ENCODE peak calls at places on chromosomes 16 and 17, in nine cellular contexts. W, A, B, V, R, F, X, D and G are unnamed samples.

GRCh38 chr16:66267287-66268137 is 99.0 kb upstream of the CDH5 start:
- DNase-seq in W (no peak), X (no peak), F (no peak), A (no peak), R (no peak), B (no peak), V (peak; percentile 75), D (no peak), G (peak; percentile 15)

GRCh38 chr17:32777436-32777835 is 99.5 kb downstream of the MYO1D start:
- DNase-seq in D (peak; percentile 27), F (no peak), R (no peak), W (no peak), X (no peak), B (no peak), V (no peak), A (no peak), G (no peak)

GRCh38 chr17:82247856-82248671 is 19.2 kb downstream of the SLC16A3 start:
- DNase-seq in V (no peak), B (no peak), A (no peak), D (no peak), W (no peak), X (no peak), F (no peak), R (no peak), G (no peak)

GRCh38 chr16:72814226-72814625 is 233.7 kb downstream of the ZFHX3 start:
- DNase-seq in D (no peak), X (no peak), V (no peak), F (no peak), W (no peak), B (no peak), R (no peak), A (no peak), G (no peak)

GRCh38 chr16:4433228-4433627 is 7.6 kb downstream of the DNAJA3 start:
- DNase-seq in X (peak; percentile 46), F (no peak), W (no peak), B (no peak), A (no peak), R (no peak), D (no peak), V (no peak), G (no peak)

GRCh38 chr16:88561485-88562369 is 8.5 kb upstream of the ZC3H18 start:
- DNase-seq in D (no peak), F (no peak), X (peak; percentile 74), B (peak; percentile 37), R (peak; percentile 74), W (peak; percentile 36), V (no peak), A (peak; percentile 52), G (peak; percentile 25)

GRCh38 chr17:72185571-72185970 is 64.8 kb downstream of the SOX9 start:
- DNase-seq in B (no peak), W (no peak), V (no peak), A (no peak), D (no peak), X (no peak), F (no peak), R (no peak), G (no peak)

GRCh38 chr16:75263963-75264445 is 12.6 kb upstream of the BCAR1 start:
- DNase-seq in X (no peak), W (no peak), F (no peak), B (peak; percentile 28), A (no peak), R (no peak), V (peak; percentile 77), D (no peak), G (no peak)

GRCh38 chr17:43721537-43722268 is 36.9 kb downstream of the SOST start:
- DNase-seq in F (no peak), A (no peak), D (no peak), V (no peak), W (no peak), R (no peak), B (no peak), X (peak; percentile 29), G (no peak)

GRCh38 chr17:39699818-39700147 is at the start of gene ERBB2:
- DNase-seq in B (peak; percentile 88), D (no peak), F (no peak), X (no peak), V (no peak), W (peak; percentile 57), A (peak; percentile 80), R (peak; percentile 67), G (peak; percentile 89)

GRCh38 chr16:89167425-89167941 is 4.1 kb upstream of the CDH15 start:
- DNase-seq in V (no peak), F (peak; percentile 28), D (no peak), A (peak; percentile 90), B (peak; percentile 91), X (peak; percentile 90), R (peak; percentile 99), W (peak; percentile 73), G (peak; percentile 64)

GRCh38 chr16:58684354-58685083 is at the start of gene SLC38A7:
- DNase-seq in R (peak; percentile 89), V (peak; percentile 91), A (peak; percentile 87), F (no peak), W (peak; percentile 50), D (peak; percentile 39), B (peak; percentile 90), X (peak; percentile 89), G (peak; percentile 78)
- TF ChIP-seq POLR2AphosphoS5 in R (peak; percentile 82), V (no peak), A (peak; percentile 45), F (peak; percentile 40), W (peak; percentile 35), D (no peak), B (peak; percentile 21), X (peak; percentile 36), G (peak; percentile 41)

GRCh38 chr17:48834973-48835372 is 4.1 kb downstream of the CALCOCO2 start:
- DNase-seq in D (no peak), F (no peak), V (no peak), W (no peak), R (no peak), B (no peak), A (no peak), X (no peak), G (no peak)

GRCh38 chr17:48840441-48840840 is 9.6 kb downstream of the CALCOCO2 start:
- DNase-seq in X (no peak), F (no peak), W (no peak), D (no peak), V (no peak), A (no peak), R (no peak), B (no peak), G (no peak)

GRCh38 chr17:48831549-48831883 is 681 bp downstream of the CALCOCO2 start:
- DNase-seq in W (no peak), B (no peak), R (no peak), V (no peak), F (no peak), A (no peak), D (no peak), X (no peak), G (no peak)

GRCh38 chr17:48832491-48832890 is 1.7 kb downstream of the CALCOCO2 start:
- DNase-seq in B (no peak), R (no peak), V (no peak), X (no peak), D (no peak), W (no peak), F (no peak), A (no peak), G (no peak)

GRCh38 chr17:48835971-48836370 is 5.1 kb downstream of the CALCOCO2 start:
- DNase-seq in B (no peak), A (peak; percentile 49), R (no peak), X (no peak), V (no peak), F (no peak), D (no peak), W (no peak), G (no peak)
- H3K4me3 ChIP-seq in B (no peak overlapping the region), A (no peak overlapping the region), R (no peak overlapping the region), X (no peak overlapping the region), V (no peak overlapping the region), F (peak overlapping the region; percentile 46), D (no peak overlapping the region), W (no peak overlapping the region), G (no peak overlapping the region)

GRCh38 chr17:78143214-78144145 is 2.7 kb upstream of the C17orf99 start:
- DNase-seq in X (no peak), A (no peak), D (no peak), F (no peak), W (no peak), R (no peak), B (no peak), V (no peak), G (no peak)

GRCh38 chr17:78144736-78145641 is 1.2 kb upstream of the C17orf99 start:
- DNase-seq in B (peak; percentile 54), V (no peak), F (no peak), W (no peak), R (no peak), D (no peak), X (no peak), A (peak; percentile 93), G (peak; percentile 61)

GRCh38 chr17:78146471-78146869 is 285 bp downstream of the C17orf99 start:
- DNase-seq in R (no peak), F (no peak), D (no peak), A (no peak), W (no peak), X (no peak), B (peak; percentile 12), V (no peak), G (no peak)

GRCh38 chr17:78142113-78142861 is 3.9 kb upstream of the C17orf99 start:
- DNase-seq in X (peak; percentile 49), V (no peak), D (no peak), R (no peak), B (peak; percentile 78), W (peak; percentile 97), F (no peak), A (peak; percentile 79), G (peak; percentile 83)

DNA sequence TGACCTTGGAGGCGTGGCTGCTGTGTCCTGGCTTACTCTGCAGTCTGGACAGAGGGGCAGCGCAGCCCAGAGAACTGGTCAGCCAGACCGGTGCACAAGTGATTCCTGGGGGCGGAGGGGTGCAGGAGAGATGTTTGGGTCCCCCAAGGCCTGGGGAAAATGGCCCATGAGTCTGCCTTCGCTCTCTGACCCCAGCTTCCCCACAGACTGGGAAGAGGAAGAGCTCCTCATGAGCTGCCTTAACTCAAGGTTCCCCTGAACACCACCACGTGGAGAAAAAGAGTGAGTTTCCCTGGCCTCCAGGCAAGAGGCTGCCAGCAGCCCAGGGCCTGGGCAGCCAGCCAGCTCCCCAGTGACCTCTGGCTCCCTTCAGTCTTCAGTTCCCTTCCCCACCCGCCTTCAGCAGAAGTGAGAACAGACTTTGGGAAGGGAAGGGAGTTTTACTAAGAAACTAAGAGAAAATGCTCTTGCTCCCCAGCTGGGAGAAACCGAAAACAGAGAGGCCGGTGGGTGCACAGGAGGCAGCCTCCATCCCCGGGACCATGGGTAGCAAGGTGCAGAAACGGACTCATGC is 2.0 kb upstream of the C17orf99 start:
- DNase-seq in A (peak; percentile 90), W (no peak), F (no peak), X (peak; percentile 92), R (no peak), V (no peak), B (peak; percentile 87), D (no peak), G (no peak)
- H3K4me1 ChIP-seq in A (peaks cover 83% of the 10 kb centered on the region), W (peaks cover 46% of the 10 kb centered on the region), F (peaks cover 76% of the 10 kb centered on the region), X (peaks cover 61% of the 10 kb centered on the region), R (no peaks in the 10 kb centered on the region), V (peaks cover 66% of the 10 kb centered on the region), B (peaks cover 85% of the 10 kb centered on the region), D (peaks cover 39% of the 10 kb centered on the region), G (peaks cover 4% of the 10 kb centered on the region)

DNA sequence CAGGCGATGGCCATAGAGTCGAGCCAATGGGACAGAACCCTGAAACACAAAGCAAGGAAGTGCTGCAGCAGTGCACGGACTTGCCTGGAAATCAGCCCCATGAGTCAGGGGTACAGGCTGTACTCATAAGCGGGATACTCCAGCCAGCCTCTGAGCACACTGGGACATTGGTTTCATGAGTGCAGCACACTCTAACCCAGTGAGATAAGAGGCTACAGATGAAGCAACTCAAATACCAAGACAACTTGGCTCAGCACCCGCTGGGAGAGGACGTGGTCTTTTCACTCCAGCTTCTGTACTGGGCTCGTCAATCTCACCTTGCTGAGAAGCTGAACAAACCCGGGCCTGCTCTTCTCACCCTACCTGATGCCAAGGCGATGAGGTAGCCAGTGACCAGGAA is 98.2 kb downstream of the AXIN2 start:
- DNase-seq in V (no peak), R (no peak), W (no peak), X (no peak), F (no peak), A (peak; percentile 26), D (no peak), B (no peak), G (no peak)
- TF ChIP-seq POLR2AphosphoS5 in V (peak; percentile 81), R (no peak), W (no peak), X (no peak), F (no peak), A (peak; percentile 81), D (no peak), B (no peak), G (peak; percentile 39)